ENCODE peak calls at places on chromosomes 1 and 21, in seven cellular contexts. One of them, this sample, is unnamed.

GRCh38 chr1:184228558-184228957 is 158.3 kb upstream of the C1orf21 start:
- DNase-seq in Calu3: no peak
- DNase-seq in fibroblast of pulmonary artery: no peak
- DNase-seq in hypothalamus: no peak
- DNase-seq in foreskin keratinocyte: no peak
- DNase-seq in left ventricle myocardium inferior: no peak
- DNase-seq in activated CD4-positive, alpha-beta T cell treated with anti-CD3 and anti-CD28 coated beads, Interleukin-2, amount 50 U/mL, for 24 hours: no peak
- DNase-seq in this sample: no peak

GRCh38 chr1:185603158-185603557 is 131.0 kb upstream of the HMCN1 start:
- DNase-seq in foreskin keratinocyte: no peak
- DNase-seq in fibroblast of pulmonary artery: no peak
- DNase-seq in left ventricle myocardium inferior: no peak
- DNase-seq in activated CD4-positive, alpha-beta T cell treated with anti-CD3 and anti-CD28 coated beads, Interleukin-2, amount 50 U/mL, for 24 hours: no peak
- DNase-seq in hypothalamus: no peak
- DNase-seq in Calu3: no peak
- DNase-seq in this sample: no peak

GRCh38 chr1:96557336-96557735 is 164.2 kb upstream of the PTBP2 start:
- DNase-seq in Calu3: no peak
- DNase-seq in hypothalamus: no peak
- DNase-seq in foreskin keratinocyte: no peak
- DNase-seq in left ventricle myocardium inferior: no peak
- DNase-seq in activated CD4-positive, alpha-beta T cell treated with anti-CD3 and anti-CD28 coated beads, Interleukin-2, amount 50 U/mL, for 24 hours: no peak
- DNase-seq in fibroblast of pulmonary artery: peak
- DNase-seq in this sample: no peak

GRCh38 chr1:31381394-31382287 is 8.8 kb upstream of the FABP3 start:
- DNase-seq in hypothalamus: peak
- DNase-seq in foreskin keratinocyte: no peak
- DNase-seq in left ventricle myocardium inferior: peak
- DNase-seq in fibroblast of pulmonary artery: no peak
- DNase-seq in activated CD4-positive, alpha-beta T cell treated with anti-CD3 and anti-CD28 coated beads, Interleukin-2, amount 50 U/mL, for 24 hours: no peak
- DNase-seq in Calu3: peak
- DNase-seq in this sample: peak

GRCh38 chr1:93552751-93553455 is 105.0 kb downstream of the FNBP1L start:
- DNase-seq in activated CD4-positive, alpha-beta T cell treated with anti-CD3 and anti-CD28 coated beads, Interleukin-2, amount 50 U/mL, for 24 hours: no peak
- DNase-seq in foreskin keratinocyte: no peak
- DNase-seq in hypothalamus: peak
- DNase-seq in left ventricle myocardium inferior: peak
- DNase-seq in Calu3: peak
- DNase-seq in fibroblast of pulmonary artery: peak
- DNase-seq in this sample: peak

GRCh38 chr1:224054012-224054411 is 59.9 kb upstream of the FBXO28 start:
- DNase-seq in foreskin keratinocyte: no peak
- DNase-seq in left ventricle myocardium inferior: no peak
- DNase-seq in hypothalamus: no peak
- DNase-seq in activated CD4-positive, alpha-beta T cell treated with anti-CD3 and anti-CD28 coated beads, Interleukin-2, amount 50 U/mL, for 24 hours: no peak
- DNase-seq in Calu3: no peak
- DNase-seq in fibroblast of pulmonary artery: peak
- DNase-seq in this sample: no peak

GRCh38 chr1:228307218-228308023 is 99.2 kb downstream of the TRIM11 start:
- DNase-seq in Calu3: no peak
- DNase-seq in left ventricle myocardium inferior: peak
- DNase-seq in hypothalamus: no peak
- DNase-seq in fibroblast of pulmonary artery: no peak
- DNase-seq in foreskin keratinocyte: no peak
- DNase-seq in activated CD4-positive, alpha-beta T cell treated with anti-CD3 and anti-CD28 coated beads, Interleukin-2, amount 50 U/mL, for 24 hours: no peak
- DNase-seq in this sample: no peak

GRCh38 chr21:14545906-14546480 is at the start of gene SAMSN1:
- DNase-seq in foreskin keratinocyte: no peak
- DNase-seq in Calu3: peak
- DNase-seq in fibroblast of pulmonary artery: peak
- DNase-seq in left ventricle myocardium inferior: no peak
- DNase-seq in activated CD4-positive, alpha-beta T cell treated with anti-CD3 and anti-CD28 coated beads, Interleukin-2, amount 50 U/mL, for 24 hours: peak
- DNase-seq in hypothalamus: no peak
- DNase-seq in this sample: no peak

GRCh38 chr21:44948426-44949120 is 8.7 kb downstream of the SLX9 start:
- DNase-seq in Calu3: no peak
- DNase-seq in left ventricle myocardium inferior: peak
- DNase-seq in foreskin keratinocyte: no peak
- DNase-seq in fibroblast of pulmonary artery: no peak
- DNase-seq in hypothalamus: no peak
- DNase-seq in activated CD4-positive, alpha-beta T cell treated with anti-CD3 and anti-CD28 coated beads, Interleukin-2, amount 50 U/mL, for 24 hours: no peak
- DNase-seq in this sample: no peak

GRCh38 chr1:15420853-15421465 is 11.3 kb downstream of the EFHD2 start:
- DNase-seq in fibroblast of pulmonary artery: no peak
- DNase-seq in Calu3: no peak
- DNase-seq in hypothalamus: no peak
- DNase-seq in left ventricle myocardium inferior: no peak
- DNase-seq in activated CD4-positive, alpha-beta T cell treated with anti-CD3 and anti-CD28 coated beads, Interleukin-2, amount 50 U/mL, for 24 hours: no peak
- DNase-seq in foreskin keratinocyte: no peak
- DNase-seq in this sample: no peak

GRCh38 chr1:9282436-9282955 is 10.2 kb upstream of the SPSB1 start:
- DNase-seq in left ventricle myocardium inferior: no peak
- DNase-seq in hypothalamus: no peak
- DNase-seq in Calu3: no peak
- DNase-seq in foreskin keratinocyte: no peak
- DNase-seq in activated CD4-positive, alpha-beta T cell treated with anti-CD3 and anti-CD28 coated beads, Interleukin-2, amount 50 U/mL, for 24 hours: no peak
- DNase-seq in fibroblast of pulmonary artery: no peak
- DNase-seq in this sample: no peak

GRCh38 chr1:85214654-85215053 is 13.8 kb upstream of the SYDE2 start:
- DNase-seq in fibroblast of pulmonary artery: no peak
- DNase-seq in foreskin keratinocyte: no peak
- DNase-seq in Calu3: no peak
- DNase-seq in activated CD4-positive, alpha-beta T cell treated with anti-CD3 and anti-CD28 coated beads, Interleukin-2, amount 50 U/mL, for 24 hours: no peak
- DNase-seq in hypothalamus: no peak
- DNase-seq in left ventricle myocardium inferior: no peak
- DNase-seq in this sample: no peak

GRCh38 chr1:153697873-153698647 is 19.6 kb downstream of the NPR1 start:
- DNase-seq in foreskin keratinocyte: no peak
- DNase-seq in activated CD4-positive, alpha-beta T cell treated with anti-CD3 and anti-CD28 coated beads, Interleukin-2, amount 50 U/mL, for 24 hours: no peak
- DNase-seq in left ventricle myocardium inferior: peak
- DNase-seq in Calu3: no peak
- DNase-seq in fibroblast of pulmonary artery: peak
- DNase-seq in hypothalamus: no peak
- DNase-seq in this sample: no peak

GRCh38 chr21:31198575-31198974 is 145.5 kb downstream of the TIAM1 start:
- DNase-seq in fibroblast of pulmonary artery: peak
- DNase-seq in hypothalamus: no peak
- DNase-seq in Calu3: peak
- DNase-seq in activated CD4-positive, alpha-beta T cell treated with anti-CD3 and anti-CD28 coated beads, Interleukin-2, amount 50 U/mL, for 24 hours: no peak
- DNase-seq in left ventricle myocardium inferior: no peak
- DNase-seq in foreskin keratinocyte: peak
- DNase-seq in this sample: peak

GRCh38 chr1:1068374-1069060 is 5.6 kb downstream of the RNF223 start:
- DNase-seq in foreskin keratinocyte: no peak
- DNase-seq in Calu3: peak
- DNase-seq in hypothalamus: no peak
- DNase-seq in fibroblast of pulmonary artery: no peak
- DNase-seq in activated CD4-positive, alpha-beta T cell treated with anti-CD3 and anti-CD28 coated beads, Interleukin-2, amount 50 U/mL, for 24 hours: no peak
- DNase-seq in left ventricle myocardium inferior: no peak
- DNase-seq in this sample: no peak

GRCh38 chr1:226820935-226821718 is 49.3 kb upstream of the PSEN2 start:
- DNase-seq in foreskin keratinocyte: peak
- DNase-seq in left ventricle myocardium inferior: peak
- DNase-seq in activated CD4-positive, alpha-beta T cell treated with anti-CD3 and anti-CD28 coated beads, Interleukin-2, amount 50 U/mL, for 24 hours: no peak
- DNase-seq in fibroblast of pulmonary artery: peak
- DNase-seq in hypothalamus: peak
- DNase-seq in Calu3: no peak
- DNase-seq in this sample: peak

GRCh38 chr21:34550400-34550799 is 38.4 kb upstream of the KCNE1 start:
- DNase-seq in left ventricle myocardium inferior: no peak
- DNase-seq in activated CD4-positive, alpha-beta T cell treated with anti-CD3 and anti-CD28 coated beads, Interleukin-2, amount 50 U/mL, for 24 hours: no peak
- DNase-seq in foreskin keratinocyte: no peak
- DNase-seq in hypothalamus: no peak
- DNase-seq in fibroblast of pulmonary artery: no peak
- DNase-seq in Calu3: no peak
- DNase-seq in this sample: no peak

GRCh38 chr1:168317309-168317708 is 36.6 kb downstream of the TBX19 start:
- DNase-seq in Calu3: no peak
- DNase-seq in left ventricle myocardium inferior: no peak
- DNase-seq in hypothalamus: no peak
- DNase-seq in fibroblast of pulmonary artery: no peak
- DNase-seq in activated CD4-positive, alpha-beta T cell treated with anti-CD3 and anti-CD28 coated beads, Interleukin-2, amount 50 U/mL, for 24 hours: no peak
- DNase-seq in foreskin keratinocyte: no peak
- DNase-seq in this sample: no peak

GRCh38 chr21:37248298-37248697 is 18.8 kb downstream of the VPS26C start:
- DNase-seq in activated CD4-positive, alpha-beta T cell treated with anti-CD3 and anti-CD28 coated beads, Interleukin-2, amount 50 U/mL, for 24 hours: no peak
- DNase-seq in left ventricle myocardium inferior: no peak
- DNase-seq in foreskin keratinocyte: no peak
- DNase-seq in hypothalamus: no peak
- DNase-seq in fibroblast of pulmonary artery: no peak
- DNase-seq in Calu3: no peak
- DNase-seq in this sample: no peak

GRCh38 chr1:38153426-38154088 is 107.0 kb upstream of the POU3F1 start:
- DNase-seq in foreskin keratinocyte: no peak
- DNase-seq in Calu3: no peak
- DNase-seq in hypothalamus: no peak
- DNase-seq in activated CD4-positive, alpha-beta T cell treated with anti-CD3 and anti-CD28 coated beads, Interleukin-2, amount 50 U/mL, for 24 hours: no peak
- DNase-seq in left ventricle myocardium inferior: no peak
- DNase-seq in fibroblast of pulmonary artery: no peak
- DNase-seq in this sample: no peak

GRCh38 chr1:77832889-77833288 is 53.4 kb downstream of the MIGA1 start:
- DNase-seq in hypothalamus: peak
- DNase-seq in Calu3: no peak
- DNase-seq in left ventricle myocardium inferior: no peak
- DNase-seq in fibroblast of pulmonary artery: peak
- DNase-seq in activated CD4-positive, alpha-beta T cell treated with anti-CD3 and anti-CD28 coated beads, Interleukin-2, amount 50 U/mL, for 24 hours: no peak
- DNase-seq in foreskin keratinocyte: peak
- DNase-seq in this sample: peak

GRCh38 chr1:51265618-51266017 is 29.5 kb downstream of the RNF11 start:
- DNase-seq in hypothalamus: no peak
- DNase-seq in fibroblast of pulmonary artery: no peak
- DNase-seq in Calu3: no peak
- DNase-seq in foreskin keratinocyte: no peak
- DNase-seq in activated CD4-positive, alpha-beta T cell treated with anti-CD3 and anti-CD28 coated beads, Interleukin-2, amount 50 U/mL, for 24 hours: no peak
- DNase-seq in left ventricle myocardium inferior: no peak
- DNase-seq in this sample: no peak

GRCh38 chr1:5965586-5966131 is 26.6 kb downstream of the NPHP4 start:
- DNase-seq in activated CD4-positive, alpha-beta T cell treated with anti-CD3 and anti-CD28 coated beads, Interleukin-2, amount 50 U/mL, for 24 hours: no peak
- DNase-seq in left ventricle myocardium inferior: no peak
- DNase-seq in Calu3: no peak
- DNase-seq in hypothalamus: no peak
- DNase-seq in fibroblast of pulmonary artery: no peak
- DNase-seq in foreskin keratinocyte: no peak
- DNase-seq in this sample: no peak

GRCh38 chr21:39020751-39021474 is 162.3 kb downstream of the PSMG1 start:
- DNase-seq in left ventricle myocardium inferior: peak
- DNase-seq in Calu3: no peak
- DNase-seq in hypothalamus: no peak
- DNase-seq in fibroblast of pulmonary artery: peak
- DNase-seq in foreskin keratinocyte: peak
- DNase-seq in activated CD4-positive, alpha-beta T cell treated with anti-CD3 and anti-CD28 coated beads, Interleukin-2, amount 50 U/mL, for 24 hours: no peak
- DNase-seq in this sample: peak

GRCh38 chr1:231172411-231172810 is 10.6 kb downstream of the TRIM67 start:
- DNase-seq in left ventricle myocardium inferior: peak
- DNase-seq in hypothalamus: no peak
- DNase-seq in foreskin keratinocyte: peak
- DNase-seq in activated CD4-positive, alpha-beta T cell treated with anti-CD3 and anti-CD28 coated beads, Interleukin-2, amount 50 U/mL, for 24 hours: no peak
- DNase-seq in fibroblast of pulmonary artery: no peak
- DNase-seq in Calu3: no peak
- DNase-seq in this sample: no peak

GRCh38 chr21:46226920-46227599 is 1.5 kb downstream of the LSS start:
- DNase-seq in fibroblast of pulmonary artery: peak
- DNase-seq in activated CD4-positive, alpha-beta T cell treated with anti-CD3 and anti-CD28 coated beads, Interleukin-2, amount 50 U/mL, for 24 hours: no peak
- DNase-seq in Calu3: no peak
- DNase-seq in foreskin keratinocyte: peak
- DNase-seq in hypothalamus: no peak
- DNase-seq in left ventricle myocardium inferior: no peak
- DNase-seq in this sample: peak